ENCODE peak calls at places on chromosomes 11 and 22, in seven cellular contexts. U is H1, R is HCT116, L is SK-N-SH, Y is HepG2, D is K562, M is GM12878. W is an unnamed sample.

GRCh38 chr11:3139086-3139440 is 26.0 kb downstream of the OSBPL5 start:
- DNase-seq in U (no peak), R (no peak), L (no peak), Y (no peak), D (no peak), M (no peak), W (no peak)

GRCh38 chr22:43821606-43822425 is 9.7 kb upstream of the EFCAB6 start:
- DNase-seq in U (peak), R (no peak), L (no peak), Y (no peak), D (no peak), M (no peak), W (no peak)

GRCh38 chr11:122727101-122727929 is 71.8 kb downstream of the UBASH3B start:
- DNase-seq in U (no peak), R (no peak), L (peak), Y (no peak), D (no peak), M (no peak), W (peak)

GRCh38 chr11:114438303-114438702 is 964 bp upstream of the REXO2 start:
- DNase-seq in U (no peak), R (no peak), L (no peak), Y (no peak), D (no peak), M (no peak), W (peak)

GRCh38 chr11:23112987-23113886 is 253.0 kb upstream of the CCDC179 start:
- DNase-seq in U (peak), R (no peak), L (peak), Y (peak), D (no peak), M (no peak), W (peak)

GRCh38 chr22:44096736-44097135 is 72.6 kb downstream of the PARVB start:
- DNase-seq in U (no peak), R (no peak), L (no peak), Y (no peak), D (no peak), M (no peak), W (no peak)

GRCh38 chr11:11022126-11022730 is 164.4 kb upstream of the ZBED5 start:
- DNase-seq in U (no peak), R (peak), L (peak), Y (no peak), D (peak), M (no peak), W (peak)

GRCh38 chr11:108093128-108093904 is 28.1 kb upstream of the ACAT1 start:
- DNase-seq in U (no peak), R (no peak), L (no peak), Y (no peak), D (no peak), M (no peak), W (no peak)

GRCh38 chr11:102473543-102473942 is 21.0 kb upstream of the TMEM123 start:
- DNase-seq in U (no peak), R (no peak), L (no peak), Y (no peak), D (no peak), M (no peak), W (no peak)

GRCh38 chr11:67636962-67637361 is 2.6 kb downstream of the TBX10 start:
- DNase-seq in U (no peak), R (no peak), L (no peak), Y (no peak), D (no peak), M (no peak), W (no peak)

GRCh38 chr11:75312346-75312745 is 39.1 kb downstream of the ARRB1 start:
- DNase-seq in U (no peak), R (no peak), L (no peak), Y (no peak), D (no peak), M (no peak), W (no peak)

GRCh38 chr11:77001524-77001923 is 32.7 kb upstream of the B3GNT6 start:
- DNase-seq in U (no peak), R (no peak), L (no peak), Y (no peak), D (no peak), M (no peak), W (no peak)

GRCh38 chr11:109423114-109423859 is 1.3 kb downstream of the C11orf87 start:
- DNase-seq in U (peak), R (no peak), L (peak), Y (no peak), D (no peak), M (no peak), W (peak)

GRCh38 chr11:75768909-75769771 is 562 bp downstream of the DGAT2 start:
- DNase-seq in U (peak), R (no peak), L (peak), Y (no peak), D (no peak), M (no peak), W (no peak)

DNA sequence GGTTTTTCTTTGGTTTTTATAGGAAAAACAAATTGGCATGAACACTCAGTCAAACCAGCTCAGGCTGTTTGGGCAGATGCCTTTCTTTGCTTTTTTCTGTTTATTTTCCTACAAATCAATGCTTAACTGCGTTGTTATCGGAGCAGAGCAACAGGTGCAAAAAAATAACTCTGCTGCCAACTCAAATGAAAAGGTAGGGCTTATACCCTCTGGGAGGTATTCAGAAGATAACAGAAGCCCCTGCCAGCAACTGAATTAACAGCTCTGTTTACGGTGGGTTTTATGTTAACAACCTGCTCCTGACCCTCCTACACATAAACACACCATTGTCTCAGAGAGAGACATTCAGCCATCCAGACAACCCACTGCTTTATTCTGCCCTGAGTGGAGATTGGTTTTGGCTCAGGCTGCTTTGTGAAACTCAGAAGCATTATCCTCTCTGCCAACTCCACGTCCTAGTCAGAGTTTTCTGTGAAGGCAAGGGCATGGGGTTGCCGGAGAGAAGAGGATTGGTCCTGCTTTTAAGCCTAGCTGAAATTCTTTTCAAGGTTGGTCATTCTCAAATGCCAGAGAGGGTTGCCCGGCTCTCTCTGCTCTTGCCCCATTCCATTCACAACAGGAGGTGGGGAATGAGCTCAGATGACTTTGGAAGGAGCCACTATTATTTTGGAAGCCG is 11.3 kb downstream of the EHF start:
- DNase-seq in U (no peak), R (no peak), L (no peak), Y (no peak), D (no peak), M (no peak), W (no peak)
- H3K9ac ChIP-seq in U (no peak), R (peak), L (no peak), Y (no peak), D (no peak), M (no peak), W (no peak)

DNA sequence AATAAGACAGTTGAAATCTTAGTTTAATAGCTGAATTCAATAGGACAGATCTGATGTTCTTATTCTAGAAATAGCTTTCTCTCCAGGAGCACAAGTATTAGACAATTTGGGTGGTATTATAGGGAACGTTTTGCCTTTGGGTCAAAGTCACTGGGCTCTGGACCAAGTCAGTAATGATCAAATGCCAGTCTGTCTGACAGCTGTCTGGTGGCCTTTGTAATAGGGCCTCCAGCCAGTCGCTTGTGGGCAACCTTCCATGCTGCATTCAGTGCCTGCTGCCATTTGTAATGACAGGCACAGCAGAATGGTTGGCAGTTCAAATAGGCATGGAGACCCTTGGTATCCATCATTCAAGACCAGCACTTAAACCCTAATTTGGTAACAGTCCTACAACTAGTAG is 1038.3 kb downstream of the LRRC4C start:
- DNase-seq in U (no peak), R (no peak), L (no peak), Y (no peak), D (no peak), M (no peak), W (no peak)
- TF ChIP-seq MAX in U (no peak), R (no peak), L (no peak), Y (no peak), D (no peak), M (no peak), W (no peak)

DNA sequence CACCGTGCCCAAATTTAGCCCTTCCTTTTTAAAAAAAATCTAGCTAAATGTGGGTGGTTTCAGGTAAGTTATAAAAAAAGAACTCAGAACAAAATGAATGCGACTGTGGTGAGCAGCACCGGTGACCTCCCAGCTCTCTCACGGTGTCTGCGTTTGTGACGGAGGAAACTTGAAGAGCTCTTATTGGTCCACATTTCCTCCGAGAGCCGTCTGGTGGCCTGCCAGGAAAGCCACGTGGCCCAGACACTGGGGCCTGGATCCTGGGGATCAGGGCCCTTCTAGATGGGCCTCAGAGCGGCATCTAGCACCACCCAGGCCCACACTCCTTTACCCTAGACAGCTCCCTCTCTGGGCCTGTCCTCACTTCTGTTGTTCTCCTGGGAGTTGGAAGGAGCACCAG is 39.5 kb downstream of the B3GAT1 start:
- DNase-seq in U (no peak), R (no peak), L (no peak), Y (no peak), D (no peak), M (no peak), W (no peak)
- H3K9ac ChIP-seq in U (no peak), R (no peak), L (no peak), Y (no peak), D (no peak), M (no peak), W (no peak)

DNA sequence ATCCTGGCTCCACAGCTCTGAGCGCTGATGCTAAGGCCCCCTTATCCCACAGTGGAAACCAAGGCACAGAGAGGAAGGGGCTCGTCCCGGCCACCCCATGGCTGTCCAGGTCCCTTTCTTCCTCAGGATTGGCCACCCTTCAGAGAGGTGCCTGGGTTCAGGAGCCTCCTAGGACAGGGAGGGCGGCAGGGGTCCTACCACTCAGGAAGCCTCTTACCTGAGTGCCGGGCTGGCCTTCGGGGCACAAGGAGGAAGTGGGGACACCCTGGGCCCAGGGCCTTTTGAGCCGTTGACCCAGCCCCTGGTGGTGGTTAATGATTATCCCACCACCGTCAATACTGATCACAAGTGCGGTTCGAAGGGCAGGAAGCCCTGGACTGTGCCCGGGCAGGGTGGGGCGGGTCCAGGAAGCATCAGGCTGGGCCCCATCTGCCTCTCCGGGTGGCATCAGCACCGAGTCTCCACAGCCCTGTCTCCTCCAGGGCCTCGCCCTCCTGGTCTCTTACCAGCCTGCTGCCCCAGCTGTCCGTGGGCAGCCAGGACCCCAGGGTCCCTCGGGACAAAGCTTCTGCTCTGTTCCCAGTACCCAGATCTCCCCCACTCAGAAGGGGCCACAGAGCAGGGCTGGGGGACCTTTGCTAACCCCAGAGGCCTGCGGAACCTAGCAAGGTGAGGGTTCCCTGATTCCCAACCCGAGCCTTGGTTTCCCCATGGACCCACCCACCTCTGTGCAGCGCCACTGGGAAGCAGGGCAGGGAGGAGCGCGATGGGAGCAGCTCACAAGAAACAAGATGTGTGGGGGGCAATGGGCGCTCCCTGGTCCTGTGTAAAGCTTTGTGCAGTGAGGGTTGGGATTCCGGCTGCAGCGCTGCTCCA is 15.0 kb upstream of the EHD1 start:
- DNase-seq in U (no peak), R (no peak), L (no peak), Y (peak), D (no peak), M (no peak), W (no peak)
- TF ChIP-seq MAX in U (no peak), R (no peak), L (no peak), Y (no peak), D (no peak), M (no peak), W (no peak)

GRCh38 chr22:23115369-23115768 is 26.4 kb downstream of the RSPH14 start:
- DNase-seq in U (no peak), R (no peak), L (no peak), Y (no peak), D (peak), M (no peak), W (no peak)

GRCh38 chr22:23113067-23113846 is 28.5 kb downstream of the RSPH14 start:
- DNase-seq in U (no peak), R (no peak), L (peak), Y (no peak), D (peak), M (no peak), W (no peak)

GRCh38 chr22:23113847-23114720 is 27.7 kb downstream of the RSPH14 start:
- DNase-seq in U (no peak), R (no peak), L (no peak), Y (no peak), D (peak), M (no peak), W (no peak)

GRCh38 chr22:23115825-23116494 is 25.8 kb downstream of the RSPH14 start:
- DNase-seq in U (no peak), R (no peak), L (peak), Y (no peak), D (peak), M (no peak), W (no peak)

DNA sequence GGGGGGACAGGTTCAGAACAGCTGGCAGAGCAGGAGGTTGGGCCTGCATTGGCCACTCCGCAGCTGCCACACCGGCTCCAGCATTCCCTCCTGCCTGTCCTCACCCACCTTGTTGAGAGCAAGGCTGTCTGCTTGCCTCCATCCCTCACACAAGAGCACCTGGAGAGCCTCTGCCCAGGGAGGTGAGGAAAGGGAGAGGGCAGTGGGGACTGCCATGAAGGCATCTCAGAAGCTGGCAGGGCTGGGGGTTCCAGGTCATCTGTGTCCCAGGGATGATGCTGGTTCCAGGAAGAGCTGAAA is 27.1 kb downstream of the RSPH14 start:
- DNase-seq in U (no peak), R (no peak), L (no peak), Y (no peak), D (no peak), M (no peak), W (no peak)
- H3K9ac ChIP-seq in U (no peak), R (no peak), L (no peak), Y (no peak), D (peak), M (no peak), W (no peak)

GRCh38 chr22:17896552-17896951 is 122.3 kb upstream of the BID start:
- DNase-seq in U (peak), R (no peak), L (peak), Y (no peak), D (no peak), M (no peak), W (no peak)
- TF ChIP-seq MAX in U (no peak), R (no peak), L (no peak), Y (no peak), D (no peak), M (no peak), W (no peak)